ENCODE peak calls at places on chromosomes 3 and 15, in four cellular contexts. X is SK-N-SH, W is K562, C is H1. E is an unnamed sample.

GRCh38 chr3:183339461-183340086 is 86.5 kb downstream of the B3GNT5 start:
- DNase-seq in X (no peak), W (no peak), C (no peak), E (no peak)

GRCh38 chr3:45112939-45113338 is 33.2 kb downstream of the CDCP1 start:
- DNase-seq in C (no peak), W (no peak), X (no peak), E (no peak)

GRCh38 chr3:126621627-126622345 is 33.1 kb downstream of the TXNRD3 start:
- DNase-seq in C (no peak), W (no peak), X (no peak), E (no peak)

GRCh38 chr3:125072310-125072709 is 16.5 kb upstream of the HEG1 start:
- DNase-seq in W (no peak), C (no peak), X (no peak), E (no peak)

GRCh38 chr15:51874751-51875644 is 45.5 kb downstream of the TMOD3 start:
- DNase-seq in C (no peak), X (no peak), W (peak; percentile 44), E (no peak)

GRCh38 chr3:49158108-49158709 is 7.9 kb downstream of the CCDC71 start:
- DNase-seq in W (peak; percentile 35), C (no peak), X (peak; percentile 54), E (peak; percentile 72)

GRCh38 chr15:85282504-85283115 is 97.8 kb upstream of the AKAP13 start:
- DNase-seq in C (no peak), X (no peak), W (no peak), E (no peak)

GRCh38 chr15:56765252-56765651 is 31.9 kb upstream of the ZNF280D start:
- DNase-seq in X (no peak), W (no peak), C (no peak), E (no peak)

GRCh38 chr3:107588217-107588616 is 65.5 kb downstream of the BBX start:
- DNase-seq in C (no peak), X (no peak), W (no peak), E (no peak)

GRCh38 chr15:101126618-101127502 is 125.0 kb downstream of the CHSY1 start:
- DNase-seq in X (peak; percentile 63), C (no peak), W (no peak), E (no peak)

DNA sequence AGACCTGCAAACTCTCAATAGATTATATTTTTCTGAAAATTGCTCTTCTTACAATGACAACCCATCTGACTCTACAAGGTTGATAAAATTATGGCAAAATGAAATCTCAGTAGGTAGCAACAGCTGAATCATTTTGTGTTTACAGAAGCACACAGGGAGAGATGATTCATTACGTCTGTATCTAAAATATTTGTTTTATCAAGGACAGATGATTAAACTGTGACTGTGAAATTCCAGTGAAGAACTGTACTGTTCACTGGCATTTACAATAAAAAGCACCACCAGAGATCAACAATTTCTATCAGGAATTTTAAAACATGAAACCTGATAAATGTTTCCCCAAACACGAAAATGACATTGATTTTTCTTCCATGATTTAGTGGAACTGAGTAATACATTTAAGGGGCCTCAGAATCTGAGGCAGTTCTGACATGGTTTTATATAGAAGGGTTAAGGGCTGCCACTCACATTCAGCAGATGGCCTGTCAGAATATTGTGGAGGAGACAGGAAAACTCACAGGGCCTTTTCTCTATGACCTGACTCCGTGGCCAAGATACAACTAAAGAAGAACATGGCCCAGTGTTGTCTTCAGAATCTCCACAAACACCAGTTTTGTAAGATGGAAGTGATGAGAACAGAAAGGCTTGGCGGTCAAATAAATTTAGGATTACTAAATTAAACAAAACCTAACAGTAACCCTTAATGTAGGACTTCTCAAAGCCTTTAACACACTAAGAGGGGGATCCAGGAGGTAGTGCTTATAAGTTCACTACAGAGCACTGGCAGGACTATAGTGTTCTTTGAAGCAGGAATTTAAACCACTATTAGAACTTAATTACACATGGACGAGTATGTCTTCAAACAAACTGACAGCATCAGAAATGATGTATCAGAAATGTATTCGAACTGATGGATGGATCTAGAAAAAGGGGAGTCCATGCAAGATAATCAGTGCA is 25.9 kb downstream of the RAD18 start:
- DNase-seq in W (no peak), C (no peak), X (no peak), E (no peak)
- TF ChIP-seq TEAD4 in W (no peak), C (no peak), X (peak; percentile 75), E (no peak)

GRCh38 chr3:106302451-106303221 is 433.8 kb upstream of the CBLB start:
- DNase-seq in X (no peak), C (no peak), W (no peak), E (no peak)
- TF ChIP-seq TEAD4 in X (no peak), C (no peak), W (no peak), E (no peak)

DNA sequence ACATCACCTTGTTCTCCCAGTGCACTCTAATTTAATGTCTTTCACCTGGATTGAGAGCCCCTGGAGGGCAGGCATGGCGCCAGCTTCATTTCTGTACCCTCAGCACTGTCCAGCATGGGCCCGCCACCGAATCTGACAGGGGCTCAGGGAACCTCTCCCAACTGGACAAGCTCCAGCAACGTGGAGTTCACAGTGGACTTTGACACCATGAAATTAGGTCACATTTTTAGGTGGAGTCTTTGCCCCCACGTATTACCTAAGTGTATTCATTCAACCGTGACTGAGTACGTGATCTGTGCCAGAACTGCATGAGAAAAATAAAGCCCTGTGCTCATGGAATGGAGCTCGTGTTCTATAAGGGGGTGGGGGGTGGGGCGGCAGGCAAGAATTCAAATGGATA is 94.1 kb upstream of the ATP2B2 start:
- DNase-seq in X (no peak), W (no peak), C (no peak), E (no peak)
- TF ChIP-seq TEAD4 in X (no peak), W (no peak), C (no peak), E (no peak)

GRCh38 chr15:74234598-74234875 is 1.6 kb upstream of the CCDC33 start:
- DNase-seq in W (no peak), C (no peak), X (peak; percentile 62), E (no peak)

GRCh38 chr15:74233864-74234597 is 2.1 kb upstream of the CCDC33 start:
- DNase-seq in C (no peak), W (no peak), X (peak; percentile 44), E (no peak)

GRCh38 chr15:74235962-74236361 is at the start of gene CCDC33:
- DNase-seq in X (no peak), C (no peak), W (no peak), E (no peak)

GRCh38 chr15:74231475-74231874 is 4.7 kb upstream of the CCDC33 start:
- DNase-seq in X (no peak), C (no peak), W (no peak), E (no peak)

GRCh38 chr15:74233373-74233772 is 2.8 kb upstream of the CCDC33 start:
- DNase-seq in C (no peak), W (no peak), X (no peak), E (no peak)
- TF ChIP-seq TEAD4 in C (no peak), W (no peak), X (no peak), E (no peak)

E was measured in WTC11.